ENCODE peak calls at places on chromosomes 3 and 15, in nine cellular contexts. One of them, this sample, is unnamed.

GRCh38 chr3:7307410-7307809 is 446.5 kb downstream of the GRM7 start:
- DNase-seq in psoas muscle: no peak
- DNase-seq in DND-41: no peak
- DNase-seq in IMR-90: no peak
- DNase-seq in tibial artery: no peak
- DNase-seq in A549: no peak
- DNase-seq in ascending aorta: no peak
- DNase-seq in CD8-positive, alpha-beta T cell: no peak
- DNase-seq in body of pancreas: no peak
- DNase-seq in this sample: no peak

GRCh38 chr3:123618076-123618703 is 33.3 kb upstream of the HACD2 start:
- DNase-seq in psoas muscle: no peak
- DNase-seq in DND-41: no peak
- DNase-seq in IMR-90: no peak
- DNase-seq in tibial artery: no peak
- DNase-seq in A549: no peak
- DNase-seq in ascending aorta: no peak
- DNase-seq in CD8-positive, alpha-beta T cell: no peak
- DNase-seq in body of pancreas: no peak
- DNase-seq in this sample: no peak

GRCh38 chr15:74842581-74843444 is at the start of gene ULK3:
- DNase-seq in psoas muscle: peak
- DNase-seq in DND-41: peak
- DNase-seq in IMR-90: peak
- DNase-seq in tibial artery: peak
- DNase-seq in A549: peak
- DNase-seq in ascending aorta: peak
- DNase-seq in CD8-positive, alpha-beta T cell: peak
- DNase-seq in body of pancreas: peak
- DNase-seq in this sample: peak

GRCh38 chr3:153289334-153289808 is 127.3 kb downstream of the RAP2B start:
- DNase-seq in psoas muscle: no peak
- DNase-seq in DND-41: no peak
- DNase-seq in IMR-90: peak
- DNase-seq in tibial artery: no peak
- DNase-seq in A549: no peak
- DNase-seq in ascending aorta: no peak
- DNase-seq in CD8-positive, alpha-beta T cell: no peak
- DNase-seq in body of pancreas: no peak
- DNase-seq in this sample: no peak

GRCh38 chr3:10553586-10554235 is 48.3 kb upstream of the ATP2B2 start:
- DNase-seq in psoas muscle: no peak
- DNase-seq in DND-41: no peak
- DNase-seq in IMR-90: no peak
- DNase-seq in tibial artery: no peak
- DNase-seq in A549: no peak
- DNase-seq in ascending aorta: no peak
- DNase-seq in CD8-positive, alpha-beta T cell: no peak
- DNase-seq in body of pancreas: no peak
- DNase-seq in this sample: peak

GRCh38 chr3:9915252-9916141 is 1.4 kb upstream of the IL17RC start:
- DNase-seq in psoas muscle: peak
- DNase-seq in DND-41: no peak
- DNase-seq in IMR-90: peak
- DNase-seq in tibial artery: peak
- DNase-seq in A549: no peak
- DNase-seq in ascending aorta: no peak
- DNase-seq in CD8-positive, alpha-beta T cell: no peak
- DNase-seq in body of pancreas: peak
- DNase-seq in this sample: peak

GRCh38 chr15:66023322-66023972 is 154.2 kb downstream of the RAB11A start:
- DNase-seq in psoas muscle: no peak
- DNase-seq in DND-41: no peak
- DNase-seq in IMR-90: no peak
- DNase-seq in tibial artery: no peak
- DNase-seq in A549: no peak
- DNase-seq in ascending aorta: no peak
- DNase-seq in CD8-positive, alpha-beta T cell: no peak
- DNase-seq in body of pancreas: no peak
- DNase-seq in this sample: no peak

GRCh38 chr3:9695322-9695721 is 8.3 kb upstream of the CPNE9 start:
- DNase-seq in psoas muscle: no peak
- DNase-seq in DND-41: no peak
- DNase-seq in IMR-90: no peak
- DNase-seq in tibial artery: no peak
- DNase-seq in A549: no peak
- DNase-seq in ascending aorta: no peak
- DNase-seq in CD8-positive, alpha-beta T cell: no peak
- DNase-seq in body of pancreas: no peak
- DNase-seq in this sample: no peak

GRCh38 chr3:147371141-147371540 is 35.2 kb downstream of the ZIC4 start:
- DNase-seq in psoas muscle: no peak
- DNase-seq in DND-41: no peak
- DNase-seq in IMR-90: no peak
- DNase-seq in tibial artery: no peak
- DNase-seq in A549: no peak
- DNase-seq in ascending aorta: no peak
- DNase-seq in CD8-positive, alpha-beta T cell: no peak
- DNase-seq in body of pancreas: no peak
- DNase-seq in this sample: no peak

GRCh38 chr3:153090973-153091372 is 71.1 kb upstream of the RAP2B start:
- DNase-seq in psoas muscle: no peak
- DNase-seq in DND-41: no peak
- DNase-seq in IMR-90: no peak
- DNase-seq in tibial artery: no peak
- DNase-seq in A549: no peak
- DNase-seq in ascending aorta: no peak
- DNase-seq in CD8-positive, alpha-beta T cell: no peak
- DNase-seq in body of pancreas: no peak
- DNase-seq in this sample: no peak

GRCh38 chr3:151327571-151328198 is 1.7 kb downstream of the P2RY13 start:
- DNase-seq in psoas muscle: no peak
- DNase-seq in DND-41: no peak
- DNase-seq in IMR-90: peak
- DNase-seq in tibial artery: no peak
- DNase-seq in A549: peak
- DNase-seq in ascending aorta: no peak
- DNase-seq in CD8-positive, alpha-beta T cell: no peak
- DNase-seq in body of pancreas: no peak
- DNase-seq in this sample: no peak
- TF ChIP-seq CTCF in psoas muscle: peak
- TF ChIP-seq CTCF in DND-41: peak
- TF ChIP-seq CTCF in IMR-90: peak
- TF ChIP-seq CTCF in tibial artery: peak
- TF ChIP-seq CTCF in A549: peak
- TF ChIP-seq CTCF in ascending aorta: no peak
- TF ChIP-seq CTCF in CD8-positive, alpha-beta T cell: peak
- TF ChIP-seq CTCF in body of pancreas: peak
- TF ChIP-seq CTCF in this sample: peak

GRCh38 chr3:149167898-149168297 is 38.5 kb downstream of the HPS3 start:
- DNase-seq in psoas muscle: no peak
- DNase-seq in DND-41: no peak
- DNase-seq in IMR-90: no peak
- DNase-seq in tibial artery: no peak
- DNase-seq in A549: no peak
- DNase-seq in ascending aorta: no peak
- DNase-seq in CD8-positive, alpha-beta T cell: no peak
- DNase-seq in body of pancreas: no peak
- DNase-seq in this sample: no peak
- H3K4me3 ChIP-seq in psoas muscle: no peak
- H3K4me3 ChIP-seq in DND-41: no peak
- H3K4me3 ChIP-seq in IMR-90: no peak
- H3K4me3 ChIP-seq in tibial artery: no peak
- H3K4me3 ChIP-seq in A549: no peak
- H3K4me3 ChIP-seq in ascending aorta: no peak
- H3K4me3 ChIP-seq in CD8-positive, alpha-beta T cell: no peak
- H3K4me3 ChIP-seq in body of pancreas: no peak
- H3K4me3 ChIP-seq in this sample: no peak

DNA sequence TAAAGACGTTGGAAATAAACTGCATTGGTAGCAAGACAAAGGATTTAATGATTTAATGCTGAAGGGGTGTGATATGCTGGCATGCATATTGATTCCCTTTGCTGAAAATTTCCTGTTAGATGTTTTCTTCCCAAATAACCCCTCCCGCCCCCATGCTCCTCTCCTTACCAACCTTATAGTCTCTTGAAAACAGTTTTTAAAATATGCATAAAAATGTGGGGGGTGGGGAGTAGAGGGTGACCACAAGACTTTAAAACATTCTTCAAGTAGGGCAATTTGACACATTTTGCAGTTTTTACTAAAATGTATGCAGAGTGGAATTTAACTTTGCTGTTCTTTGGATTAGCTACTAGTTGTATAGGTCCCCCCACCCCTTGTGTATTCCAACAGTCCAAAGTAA is 887 bp downstream of the RARB start:
- DNase-seq in psoas muscle: no peak
- DNase-seq in DND-41: no peak
- DNase-seq in IMR-90: no peak
- DNase-seq in tibial artery: no peak
- DNase-seq in A549: no peak
- DNase-seq in ascending aorta: no peak
- DNase-seq in CD8-positive, alpha-beta T cell: no peak
- DNase-seq in body of pancreas: no peak
- DNase-seq in this sample: no peak
- H3K27ac ChIP-seq in psoas muscle: peak
- H3K27ac ChIP-seq in DND-41: no peak
- H3K27ac ChIP-seq in IMR-90: no peak
- H3K27ac ChIP-seq in tibial artery: peak
- H3K27ac ChIP-seq in A549: peak
- H3K27ac ChIP-seq in ascending aorta: peak
- H3K27ac ChIP-seq in CD8-positive, alpha-beta T cell: no peak
- H3K27ac ChIP-seq in body of pancreas: no peak
- H3K27ac ChIP-seq in this sample: peak

DNA sequence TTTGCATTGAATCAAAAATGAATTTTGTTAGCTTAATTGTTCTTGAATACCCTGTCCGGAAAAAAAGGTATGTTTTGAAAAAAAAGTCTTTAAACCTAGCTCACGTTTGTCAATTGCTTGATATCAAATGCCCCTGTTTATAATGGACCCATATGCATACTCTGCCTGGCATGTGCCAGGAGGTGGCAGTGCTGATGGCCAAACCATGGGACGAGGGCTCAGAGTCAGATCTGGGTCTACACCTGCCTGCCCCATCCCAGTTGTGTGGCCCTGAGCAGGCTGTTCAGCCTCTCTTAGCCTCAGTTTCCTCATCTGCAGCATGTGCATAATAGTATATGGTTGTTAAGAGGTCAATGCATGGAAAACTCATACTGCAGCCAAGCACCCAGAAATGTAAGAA is 38.8 kb downstream of the PRKCD start:
- DNase-seq in psoas muscle: no peak
- DNase-seq in DND-41: no peak
- DNase-seq in IMR-90: no peak
- DNase-seq in tibial artery: no peak
- DNase-seq in A549: no peak
- DNase-seq in ascending aorta: no peak
- DNase-seq in CD8-positive, alpha-beta T cell: no peak
- DNase-seq in body of pancreas: no peak
- DNase-seq in this sample: no peak
- TF ChIP-seq CTCF in psoas muscle: no peak
- TF ChIP-seq CTCF in DND-41: peak
- TF ChIP-seq CTCF in IMR-90: peak
- TF ChIP-seq CTCF in tibial artery: no peak
- TF ChIP-seq CTCF in A549: no peak
- TF ChIP-seq CTCF in ascending aorta: no peak
- TF ChIP-seq CTCF in CD8-positive, alpha-beta T cell: no peak
- TF ChIP-seq CTCF in body of pancreas: no peak
- TF ChIP-seq CTCF in this sample: no peak

GRCh38 chr3:97871788-97872187 is 50.0 kb downstream of the CRYBG3 start:
- DNase-seq in psoas muscle: no peak
- DNase-seq in DND-41: no peak
- DNase-seq in IMR-90: peak
- DNase-seq in tibial artery: no peak
- DNase-seq in A549: no peak
- DNase-seq in ascending aorta: no peak
- DNase-seq in CD8-positive, alpha-beta T cell: no peak
- DNase-seq in body of pancreas: no peak
- DNase-seq in this sample: no peak

GRCh38 chr3:97871206-97871605 is 49.4 kb downstream of the CRYBG3 start:
- DNase-seq in psoas muscle: no peak
- DNase-seq in DND-41: no peak
- DNase-seq in IMR-90: peak
- DNase-seq in tibial artery: no peak
- DNase-seq in A549: no peak
- DNase-seq in ascending aorta: no peak
- DNase-seq in CD8-positive, alpha-beta T cell: no peak
- DNase-seq in body of pancreas: no peak
- DNase-seq in this sample: no peak

DNA sequence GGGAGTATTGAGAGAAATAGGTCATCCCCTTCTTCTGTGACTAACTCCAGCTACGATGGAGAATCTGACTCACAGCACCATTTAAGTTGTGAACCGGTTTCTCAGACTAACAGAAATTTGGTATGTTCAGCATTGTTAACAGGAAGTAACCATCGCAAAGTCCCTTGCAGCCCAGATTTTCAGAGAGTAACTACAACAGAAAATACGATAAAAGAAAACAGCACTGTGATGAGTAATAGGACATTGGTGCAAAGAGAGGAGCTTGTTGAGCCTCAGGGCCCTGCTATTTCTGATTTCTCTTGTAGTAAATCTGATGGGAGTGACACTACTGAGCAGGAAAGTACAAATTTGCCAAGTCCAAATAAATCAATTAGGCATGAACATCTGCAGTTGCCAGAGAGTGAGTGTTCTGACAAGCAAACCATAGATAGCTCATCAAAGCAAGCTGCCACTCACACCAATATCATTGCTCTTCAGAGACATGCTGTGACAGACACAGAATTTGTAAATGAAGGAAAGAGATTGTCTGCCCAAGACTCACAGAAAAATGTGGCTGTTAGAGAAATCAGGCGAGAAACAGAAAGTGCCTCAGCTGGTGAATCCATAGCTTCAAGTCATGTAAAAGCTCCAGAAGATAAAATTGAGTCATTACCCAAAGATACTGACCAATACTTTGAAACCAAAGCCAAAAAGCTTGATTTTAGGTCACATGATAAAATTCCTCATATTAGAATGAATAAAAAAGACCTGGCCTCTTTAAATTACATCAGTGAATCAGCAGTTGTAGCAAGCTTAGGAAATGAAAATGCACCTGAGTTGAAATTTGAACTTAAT is 50.6 kb downstream of the CRYBG3 start:
- DNase-seq in psoas muscle: no peak
- DNase-seq in DND-41: no peak
- DNase-seq in IMR-90: peak
- DNase-seq in tibial artery: no peak
- DNase-seq in A549: no peak
- DNase-seq in ascending aorta: no peak
- DNase-seq in CD8-positive, alpha-beta T cell: peak
- DNase-seq in body of pancreas: no peak
- DNase-seq in this sample: no peak
- H3K4me3 ChIP-seq in psoas muscle: no peak
- H3K4me3 ChIP-seq in DND-41: no peak
- H3K4me3 ChIP-seq in IMR-90: no peak
- H3K4me3 ChIP-seq in tibial artery: no peak
- H3K4me3 ChIP-seq in A549: no peak
- H3K4me3 ChIP-seq in ascending aorta: no peak
- H3K4me3 ChIP-seq in CD8-positive, alpha-beta T cell: no peak
- H3K4me3 ChIP-seq in body of pancreas: no peak
- H3K4me3 ChIP-seq in this sample: no peak